ENCODE peak calls at places on chromosomes 2 and 18, in four cellular contexts. E is kidney glomerular epithelial cell; J is AG09319; M is CD8-positive, alpha-beta T cell. Y is an unnamed sample.

GRCh38 chr2:6290626-6291025 is 575.1 kb downstream of the CMPK2 start:
- DNase-seq in E (no peak), J (no peak), M (no peak), Y (no peak)

GRCh38 chr18:3179430-3180089 is 40.2 kb downstream of the MYOM1 start:
- DNase-seq in J (no peak), M (no peak), E (no peak), Y (no peak)

GRCh38 chr2:177147834-177148233 is 64.8 kb upstream of the HNRNPA3 start:
- DNase-seq in E (no peak), J (no peak), M (no peak), Y (no peak)

GRCh38 chr2:50143822-50144575 is 887.9 kb downstream of the NRXN1 start:
- DNase-seq in J (no peak), M (no peak), E (peak; percentile 84), Y (no peak)

GRCh38 chr2:200208041-200208440 is 98.5 kb upstream of the SPATS2L start:
- DNase-seq in E (no peak), J (no peak), M (no peak), Y (no peak)

GRCh38 chr2:237591021-237591370 is 462 bp upstream of the RAB17 start:
- DNase-seq in J (no peak), M (no peak), E (no peak), Y (no peak)

GRCh38 chr2:214193943-214194342 is 216.9 kb upstream of the VWC2L start:
- DNase-seq in M (no peak), J (peak; percentile 14), E (peak; percentile 21), Y (no peak)

GRCh38 chr2:206989306-206989705 is 50.0 kb downstream of the CPO start:
- DNase-seq in E (no peak), J (no peak), M (no peak), Y (peak; percentile 36)

GRCh38 chr2:43958397-43959275 is 37.2 kb downstream of the LRPPRC start:
- DNase-seq in E (no peak), M (no peak), J (no peak), Y (no peak)

GRCh38 chr2:144886847-144887246 is 366.9 kb upstream of the ZEB2 start:
- DNase-seq in M (no peak), E (no peak), J (no peak), Y (peak; percentile 34)

GRCh38 chr2:176122633-176123482 is at the start of gene HOXD9:
- DNase-seq in J (no peak), E (no peak), M (no peak), Y (peak; percentile 81)

GRCh38 chr2:172119089-172119488 is 16.4 kb upstream of the DLX2 start:
- DNase-seq in E (peak; percentile 47), M (no peak), J (no peak), Y (no peak)

GRCh38 chr2:60634443-60634842 is 81.0 kb upstream of the BCL11A start:
- DNase-seq in E (no peak), M (no peak), J (no peak), Y (no peak)

GRCh38 chr2:197514754-197515153 is 1.1 kb upstream of the MOB4 start:
- DNase-seq in M (no peak), J (no peak), E (no peak), Y (no peak)

GRCh38 chr2:197759013-197759412 is 26.1 kb downstream of the BOLL start:
- DNase-seq in E (no peak), J (no peak), M (no peak), Y (no peak)

GRCh38 chr2:141386168-141386567 is 744.6 kb downstream of the LRP1B start:
- DNase-seq in E (no peak), J (no peak), M (no peak), Y (no peak)

GRCh38 chr2:59463401-59463800 is 1090.1 kb downstream of the BCL11A start:
- DNase-seq in E (no peak), M (no peak), J (no peak), Y (no peak)

GRCh38 chr2:234462218-234462992 is 34.5 kb downstream of the ARL4C start:
- DNase-seq in J (no peak), M (no peak), E (no peak), Y (no peak)

GRCh38 chr18:46297621-46298020 is 193.4 kb downstream of the HAUS1 start:
- DNase-seq in E (no peak), M (no peak), J (no peak), Y (no peak)

GRCh38 chr18:69936191-69936558 is 11.5 kb downstream of the CD226 start:
- DNase-seq in J (peak; percentile 0), E (no peak), M (no peak), Y (no peak)

GRCh38 chr2:47984041-47984440 is 77.7 kb upstream of the FBXO11 start:
- DNase-seq in M (no peak), E (peak; percentile 58), J (no peak), Y (no peak)

GRCh38 chr2:30268296-30268871 is 37.0 kb downstream of the LBH start:
- DNase-seq in J (no peak), M (no peak), E (no peak), Y (no peak)

GRCh38 chr18:23071285-23071684 is 64.0 kb upstream of the CABLES1 start:
- DNase-seq in E (no peak), J (no peak), M (peak; percentile 63), Y (no peak)

GRCh38 chr2:47488870-47489584 is 86.1 kb downstream of the MSH2 start:
- DNase-seq in E (peak; percentile 46), M (no peak), J (peak; percentile 48), Y (no peak)

GRCh38 chr2:240989451-240990265 is 8.8 kb upstream of the SNED1 start:
- DNase-seq in J (no peak), E (no peak), M (no peak), Y (peak; percentile 47)

GRCh38 chr2:108412995-108413726 is 35.4 kb downstream of the SULT1C4 start:
- DNase-seq in M (no peak), E (peak; percentile 84), J (peak; percentile 38), Y (no peak)

GRCh38 chr2:136767030-136767429 is 1.7 kb downstream of the THSD7B start:
- DNase-seq in E (no peak), M (no peak), J (no peak), Y (no peak)

GRCh38 chr2:27942612-27943011 is 52.1 kb downstream of the BABAM2 start:
- DNase-seq in M (no peak), J (no peak), E (no peak), Y (no peak)

GRCh38 chr2:31012384-31012783 is 125.9 kb downstream of the GALNT14 start:
- DNase-seq in M (no peak), E (no peak), J (no peak), Y (no peak)

GRCh38 chr18:75127143-75128021 is 81.6 kb downstream of the PTGR3 start:
- DNase-seq in M (no peak), J (no peak), E (no peak), Y (no peak)

GRCh38 chr2:240351088-240351741 is 84.2 kb upstream of the GPC1 start:
- DNase-seq in J (no peak), E (no peak), M (no peak), Y (no peak)

GRCh38 chr18:32760391-32760790 is 12.4 kb downstream of the KLHL14 start:
- DNase-seq in E (no peak), J (no peak), M (no peak), Y (no peak)

GRCh38 chr2:229407170-229407569 is 136.1 kb upstream of the PID1 start:
- DNase-seq in J (peak; percentile 43), M (no peak), E (peak; percentile 63), Y (no peak)

GRCh38 chr2:29281585-29281984 is 166.4 kb downstream of the CLIP4 start:
- DNase-seq in M (no peak), E (no peak), J (no peak), Y (no peak)

GRCh38 chr18:56532176-56532840 is 106.1 kb downstream of the TXNL1 start:
- DNase-seq in E (no peak), J (no peak), M (no peak), Y (no peak)

GRCh38 chr2:68423966-68424650 is 43.0 kb downstream of the FBXO48 start:
- DNase-seq in J (no peak), E (no peak), M (no peak), Y (no peak)

GRCh38 chr2:134420920-134421319 is 167.0 kb downstream of the MGAT5 start:
- DNase-seq in E (no peak), J (no peak), M (no peak), Y (no peak)

GRCh38 chr18:76573325-76574025 is 78.4 kb upstream of the ZNF516 start:
- DNase-seq in J (no peak), M (no peak), E (peak; percentile 29), Y (no peak)

GRCh38 chr2:67854103-67854502 is 208.7 kb downstream of the C1D start:
- DNase-seq in M (no peak), E (no peak), J (no peak), Y (no peak)

Y was measured in left lung.